ENCODE peak calls at places on chromosomes 6 and 20, in five cellular contexts. H, T, L, W and I are unnamed samples.

GRCh38 chr20:62263396-62263795 is 25.1 kb downstream of the OSBPL2 start:
- DNase-seq in H (no peak), T (no peak), L (no peak), W (no peak), I (no peak)

GRCh38 chr6:26125015-26125690 is 37.9 kb downstream of the HFE start:
- DNase-seq in H (no peak), T (no peak), L (no peak), W (no peak), I (no peak)

GRCh38 chr6:110341671-110342304 is 16.4 kb downstream of the METTL24 start:
- DNase-seq in H (no peak), T (no peak), L (no peak), W (no peak), I (peak; percentile 49)

GRCh38 chr6:4010682-4011081 is 68.3 kb downstream of the FAM217A start:
- DNase-seq in H (no peak), T (no peak), L (no peak), W (no peak), I (no peak)

GRCh38 chr6:80376411-80376810 is 269.9 kb downstream of the BCKDHB start:
- DNase-seq in H (no peak), T (no peak), L (no peak), W (no peak), I (no peak)

GRCh38 chr6:162538643-162539064 is 188.9 kb downstream of the PRKN start:
- DNase-seq in H (no peak), T (no peak), L (no peak), W (peak; percentile 1), I (no peak)

GRCh38 chr20:35539756-35540212 is 2.1 kb upstream of the ERGIC3 start:
- DNase-seq in H (peak; percentile 24), T (no peak), L (no peak), W (no peak), I (peak; percentile 57)

GRCh38 chr6:130187335-130188206 is 35.2 kb downstream of the SAMD3 start:
- DNase-seq in H (no peak), T (no peak), L (no peak), W (no peak), I (no peak)

GRCh38 chr20:57567471-57568079 is 6.7 kb downstream of the PCK1 start:
- DNase-seq in H (no peak), T (no peak), L (no peak), W (no peak), I (no peak)

GRCh38 chr6:133855599-133855972 is 33.3 kb upstream of the TCF21 start:
- DNase-seq in H (no peak), T (no peak), L (no peak), W (no peak), I (no peak)

GRCh38 chr6:127031511-127031910 is 87.0 kb upstream of the RSPO3 start:
- DNase-seq in H (no peak), T (no peak), L (no peak), W (no peak), I (no peak)

GRCh38 chr6:115935361-115935760 is 125.3 kb downstream of the FRK start:
- DNase-seq in H (no peak), T (no peak), L (no peak), W (no peak), I (no peak)

GRCh38 chr20:62733250-62733842 is 24.7 kb downstream of the NTSR1 start:
- DNase-seq in H (no peak), T (no peak), L (no peak), W (no peak), I (no peak)

GRCh38 chr6:17269840-17270239 is 11.3 kb upstream of the RBM24 start:
- DNase-seq in H (no peak), T (no peak), L (no peak), W (no peak), I (no peak)

GRCh38 chr6:156660389-156660788 is 116.8 kb upstream of the ARID1B start:
- DNase-seq in H (no peak), T (no peak), L (no peak), W (no peak), I (no peak)

GRCh38 chr20:1448081-1448627 is 18.5 kb downstream of the NSFL1C start:
- DNase-seq in H (no peak), T (no peak), L (no peak), W (no peak), I (no peak)

DNA sequence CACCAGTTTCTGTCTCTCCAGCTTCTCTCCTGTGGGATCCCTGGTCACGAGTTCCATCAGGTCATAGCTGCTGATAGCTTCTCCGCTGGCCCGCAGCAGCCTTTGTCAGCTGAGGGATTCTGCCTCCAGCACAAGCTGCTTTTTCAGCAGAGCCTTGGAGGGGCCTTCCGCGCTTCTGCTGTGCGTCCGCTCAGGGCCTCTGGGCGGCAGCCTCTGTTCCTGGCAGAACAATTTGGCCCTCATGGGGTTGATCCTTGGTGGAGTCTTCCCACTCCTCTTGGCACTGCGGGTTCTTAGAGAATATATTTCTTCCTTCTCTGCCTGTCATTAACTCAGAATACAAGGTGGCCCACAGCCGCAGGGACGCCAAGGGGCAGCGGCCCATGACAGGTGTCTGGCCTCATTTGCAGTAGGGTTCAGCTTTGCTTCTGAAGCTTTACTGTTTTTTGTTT is 158.8 kb downstream of the DTNBP1 start:
- DNase-seq in H (no peak), T (peak; percentile 22), L (no peak), W (peak; percentile 49), I (peak; percentile 21)
- TF ChIP-seq CTCF in H (no peak), T (no peak), L (peak; percentile 29), W (peak; percentile 34), I (no peak)

GRCh38 chr6:87066449-87067288 is 28.2 kb downstream of the CGA start:
- DNase-seq in H (no peak), T (no peak), L (peak; percentile 9), W (peak; percentile 77), I (peak; percentile 48)
- TF ChIP-seq CTCF in H (peak; percentile 80), T (no peak), L (peak; percentile 76), W (peak; percentile 76), I (peak; percentile 69)

GRCh38 chr6:97687916-97688315 is 404.9 kb upstream of the MMS22L start:
- DNase-seq in H (no peak), T (no peak), L (no peak), W (no peak), I (no peak)
- TF ChIP-seq CTCF in H (no peak), T (no peak), L (no peak), W (no peak), I (no peak)

GRCh38 chr20:6626805-6627204 is 140.7 kb upstream of the BMP2 start:
- DNase-seq in H (no peak), T (no peak), L (no peak), W (peak; percentile 4), I (no peak)
- TF ChIP-seq CTCF in H (no peak), T (no peak), L (no peak), W (peak; percentile 26), I (no peak)

GRCh38 chr6:159121387-159121955 is 47.7 kb upstream of the FNDC1 start:
- DNase-seq in H (no peak), T (no peak), L (no peak), W (no peak), I (no peak)

GRCh38 chr6:159125977-159126376 is 43.2 kb upstream of the FNDC1 start:
- DNase-seq in H (no peak), T (no peak), L (no peak), W (no peak), I (no peak)

GRCh38 chr6:159126590-159126989 is 42.6 kb upstream of the FNDC1 start:
- DNase-seq in H (no peak), T (no peak), L (no peak), W (no peak), I (no peak)

GRCh38 chr6:159127701-159128100 is 41.5 kb upstream of the FNDC1 start:
- DNase-seq in H (no peak), T (no peak), L (no peak), W (no peak), I (no peak)

GRCh38 chr6:159125014-159125609 is 44.1 kb upstream of the FNDC1 start:
- DNase-seq in H (no peak), T (no peak), L (no peak), W (no peak), I (no peak)
- TF ChIP-seq CTCF in H (peak; percentile 33), T (no peak), L (peak; percentile 40), W (peak; percentile 51), I (no peak)

GRCh38 chr6:30939473-30939872 is 1.3 kb upstream of the MUCL3 start:
- DNase-seq in H (no peak), T (no peak), L (no peak), W (no peak), I (no peak)

GRCh38 chr6:30940361-30941001 is at the start of gene MUCL3:
- DNase-seq in H (no peak), T (no peak), L (no peak), W (no peak), I (no peak)

GRCh38 chr6:30945281-30945680 is 4.5 kb downstream of the MUCL3 start:
- DNase-seq in H (no peak), T (no peak), L (no peak), W (no peak), I (no peak)

GRCh38 chr6:30944051-30944450 is 3.3 kb downstream of the MUCL3 start:
- DNase-seq in H (no peak), T (no peak), L (no peak), W (no peak), I (no peak)

GRCh38 chr6:30942338-30943060 is 1.7 kb downstream of the MUCL3 start:
- DNase-seq in H (peak; percentile 65), T (peak; percentile 35), L (peak; percentile 48), W (peak; percentile 96), I (peak; percentile 91)
- TF ChIP-seq CTCF in H (peak; percentile 53), T (no peak), L (peak; percentile 76), W (peak; percentile 72), I (peak; percentile 43)